ENCODE peak calls at places on chromosomes 16 and 17, in five cellular contexts. L is HCT116, Q is H1, I is GM12878, D is NT2/D1. K is an unnamed sample.
A peak's percentile ranks its signal among the peaks of the same experiment; 100 is the strongest.

GRCh38 chr16:3193221-3194212 is 5.5 kb downstream of the OR1F1 start:
- DNase-seq in L (no peak), Q (no peak), I (no peak), D (no peak), K (no peak)

GRCh38 chr16:66977341-66978113 is 10.9 kb upstream of the CES4A start:
- DNase-seq in L (peak; percentile 60), Q (peak; percentile 56), I (peak; percentile 21), D (peak; percentile 76), K (peak; percentile 93)

GRCh38 chr16:57620316-57621231 is 7.9 kb upstream of the ADGRG1 start:
- DNase-seq in L (no peak), Q (no peak), I (no peak), D (no peak), K (no peak)

GRCh38 chr16:49158029-49158642 is 123.5 kb downstream of the CBLN1 start:
- DNase-seq in L (peak; percentile 7), Q (no peak), I (no peak), D (peak; percentile 64), K (peak; percentile 60)

GRCh38 chr17:292531-293382 is 59.9 kb downstream of the RPH3AL start:
- DNase-seq in L (no peak), Q (no peak), I (no peak), D (no peak), K (no peak)

GRCh38 chr17:335691-336090 is 16.9 kb downstream of the RPH3AL start:
- DNase-seq in L (no peak), Q (no peak), I (no peak), D (no peak), K (no peak)

GRCh38 chr17:49898547-49899490 is 51.0 kb upstream of the TAC4 start:
- DNase-seq in L (peak; percentile 48), Q (peak; percentile 70), I (no peak), D (peak; percentile 30), K (peak; percentile 26)

GRCh38 chr16:3611145-3611977 is at the start of gene SLX4:
- DNase-seq in L (peak; percentile 74), Q (peak; percentile 84), I (no peak), D (peak; percentile 89), K (peak; percentile 100)

GRCh38 chr17:28612936-28613872 is 781 bp downstream of the RSKR start:
- DNase-seq in L (no peak), Q (no peak), I (no peak), D (no peak), K (peak; percentile 65)

GRCh38 chr16:57795431-57795878 is 6.8 kb downstream of the KIFC3 start:
- DNase-seq in L (peak; percentile 53), Q (no peak), I (no peak), D (peak; percentile 70), K (peak; percentile 27)

GRCh38 chr16:81273223-81273940 is 34.9 kb downstream of the BCO1 start:
- DNase-seq in L (no peak), Q (no peak), I (no peak), D (no peak), K (no peak)

GRCh38 chr17:73257516-73257915 is 4.2 kb downstream of the CPSF4L start:
- DNase-seq in L (no peak), Q (no peak), I (no peak), D (no peak), K (no peak)

GRCh38 chr17:3890082-3890892 is 2.6 kb downstream of the CAMKK1 start:
- DNase-seq in L (peak; percentile 52), Q (no peak), I (no peak), D (no peak), K (peak; percentile 24)

GRCh38 chr16:85569615-85570212 is 43.4 kb upstream of the GSE1 start:
- DNase-seq in L (no peak), Q (no peak), I (peak; percentile 74), D (no peak), K (peak; percentile 69)

GRCh38 chr17:75635610-75636202 is 2.5 kb downstream of the SMIM5 start:
- DNase-seq in L (no peak), Q (no peak), I (no peak), D (no peak), K (no peak)

GRCh38 chr17:33396818-33397217 is 103.7 kb upstream of the ASIC2 start:
- DNase-seq in L (no peak), Q (no peak), I (no peak), D (no peak), K (no peak)

GRCh38 chr17:29504711-29505110 is 62.1 kb downstream of the ABHD15 start:
- DNase-seq in L (no peak), Q (no peak), I (no peak), D (no peak), K (no peak)

GRCh38 chr17:80569936-80570335 is 25.3 kb downstream of the RPTOR start:
- DNase-seq in L (no peak), Q (no peak), I (no peak), D (no peak), K (no peak)

GRCh38 chr16:4098496-4098895 is 17.7 kb downstream of the ADCY9 start:
- DNase-seq in L (no peak), Q (no peak), I (no peak), D (no peak), K (no peak)

GRCh38 chr17:29625037-29625750 is 2.5 kb upstream of the CORO6 start:
- DNase-seq in L (peak; percentile 43), Q (no peak), I (no peak), D (no peak), K (no peak)

GRCh38 chr17:16463341-16464000 is 28.5 kb downstream of the LRRC75A start:
- DNase-seq in L (no peak), Q (no peak), I (no peak), D (no peak), K (no peak)

GRCh38 chr16:81164481-81164880 is 68.3 kb upstream of the GCSH start:
- DNase-seq in L (no peak), Q (no peak), I (no peak), D (no peak), K (no peak)

GRCh38 chr17:62101090-62101489 is 36.0 kb upstream of the MED13 start:
- DNase-seq in L (no peak), Q (no peak), I (no peak), D (peak; percentile 9), K (no peak)

GRCh38 chr17:83155128-83156081 is 76.0 kb downstream of the METRNL start:
- DNase-seq in L (no peak), Q (no peak), I (no peak), D (no peak), K (no peak)

GRCh38 chr17:73211745-73212144 is 18.9 kb downstream of the COG1 start:
- DNase-seq in L (no peak), Q (no peak), I (no peak), D (no peak), K (no peak)

GRCh38 chr16:84378567-84378966 is 10.2 kb downstream of the ATP2C2 start:
- DNase-seq in L (no peak), Q (no peak), I (no peak), D (no peak), K (no peak)

GRCh38 chr17:17959520-17960361 is 12.5 kb downstream of the TOM1L2 start:
- DNase-seq in L (no peak), Q (no peak), I (peak; percentile 68), D (no peak), K (no peak)

GRCh38 chr17:60145006-60145935 is 4.5 kb upstream of the CA4 start:
- DNase-seq in L (no peak), Q (no peak), I (no peak), D (no peak), K (no peak)

GRCh38 chr16:87914326-87914725 is 22.0 kb downstream of the CA5A start:
- DNase-seq in L (no peak), Q (no peak), I (no peak), D (no peak), K (no peak)

GRCh38 chr16:19785512-19786130 is 67.5 kb downstream of the IQCK start:
- DNase-seq in L (no peak), Q (no peak), I (no peak), D (no peak), K (no peak)

GRCh38 chr17:35780876-35781409 is 14.5 kb downstream of the MMP28 start:
- DNase-seq in L (no peak), Q (no peak), I (no peak), D (no peak), K (no peak)

GRCh38 chr16:61587526-61587925 is 448.7 kb downstream of the CDH8 start:
- DNase-seq in L (no peak), Q (no peak), I (no peak), D (no peak), K (no peak)

GRCh38 chr17:44673893-44674292 is 15.7 kb downstream of the CCDC43 start:
- DNase-seq in L (no peak), Q (no peak), I (no peak), D (no peak), K (no peak)

GRCh38 chr17:44677136-44677535 is 12.4 kb downstream of the CCDC43 start:
- DNase-seq in L (no peak), Q (no peak), I (no peak), D (no peak), K (no peak)

GRCh38 chr17:44672479-44673093 is 16.3 kb downstream of the MEIOC start:
- DNase-seq in L (peak; percentile 18), Q (no peak), I (no peak), D (no peak), K (peak; percentile 21)
- TF ChIP-seq ZNF274 in L (no peak), Q (no peak), I (no peak), D (no peak), K (no peak)

GRCh38 chr16:24734382-24734781 is 4.9 kb downstream of the TNRC6A start:
- DNase-seq in L (no peak), Q (no peak), I (no peak), D (no peak), K (no peak)
- TF ChIP-seq ZNF274 in L (no peak), Q (no peak), I (no peak), D (no peak), K (no peak)

DNA sequence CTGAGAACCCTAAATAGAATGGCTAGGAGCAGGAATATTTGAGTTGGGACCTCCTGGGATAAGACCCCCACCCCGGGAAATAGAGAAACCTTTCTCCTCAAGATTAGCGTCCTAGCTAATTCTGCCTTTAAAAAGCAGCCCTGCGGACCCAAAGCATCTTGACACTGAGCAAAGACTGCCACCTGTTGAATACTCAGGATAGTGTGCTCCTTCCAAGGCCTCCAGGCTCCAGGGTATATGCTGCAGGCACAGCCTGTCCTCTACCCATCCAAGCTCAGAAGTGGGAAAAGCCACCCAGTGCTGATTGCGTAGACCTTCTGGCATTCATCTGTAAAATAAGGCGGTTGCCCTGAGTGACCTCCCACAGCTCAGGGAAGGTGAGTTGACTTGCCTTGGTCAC is 456.2 kb upstream of the DYNLRB2 start:
- DNase-seq in L (no peak), Q (peak; percentile 36), I (no peak), D (peak; percentile 61), K (peak; percentile 67)
- TF ChIP-seq ZNF274 in L (no peak), Q (no peak), I (no peak), D (no peak), K (no peak)

DNA sequence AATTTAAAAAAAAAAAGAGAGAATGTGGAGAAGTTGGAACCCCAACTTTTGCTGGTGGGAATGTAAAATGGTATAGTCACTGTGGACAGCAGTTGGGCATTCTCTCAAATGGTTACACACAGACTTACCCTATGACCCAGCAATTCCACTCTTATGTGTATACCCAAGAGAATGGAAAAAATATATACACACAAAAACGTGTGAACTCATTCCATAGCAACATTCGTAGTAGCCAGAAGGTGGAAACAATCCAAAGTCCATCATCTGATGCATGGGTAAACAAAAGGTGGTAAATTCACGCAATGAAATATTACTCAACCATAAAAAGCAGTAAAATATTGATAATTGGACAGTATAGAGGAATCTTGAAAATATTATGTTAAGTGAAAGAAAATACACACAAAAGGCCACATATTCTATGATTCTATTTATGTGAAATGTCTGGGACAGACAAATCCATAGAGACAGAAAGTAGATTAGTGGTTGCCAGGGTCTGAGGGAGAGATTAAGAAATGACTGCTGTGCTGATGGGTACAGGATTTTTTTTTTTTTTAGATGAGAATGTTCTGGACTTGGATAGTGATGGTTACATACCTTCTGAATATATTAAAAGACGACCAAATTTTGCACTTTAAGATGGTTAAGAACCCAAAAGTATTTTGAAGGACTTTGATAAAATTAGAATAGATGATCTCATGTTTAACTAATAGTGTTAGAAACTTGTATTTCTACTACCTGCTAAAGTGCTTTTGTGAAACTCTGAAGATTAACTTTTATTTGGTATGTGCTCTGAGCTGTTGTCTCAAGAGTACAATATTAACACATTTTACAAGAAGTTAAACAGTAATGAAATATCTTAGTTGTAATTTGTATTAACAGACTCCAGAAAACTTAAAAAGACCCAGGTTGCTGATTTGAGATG is 60.9 kb downstream of the MRTFB start:
- DNase-seq in L (no peak), Q (no peak), I (no peak), D (no peak), K (no peak)
- TF ChIP-seq ZNF274 in L (no peak), Q (no peak), I (no peak), D (no peak), K (no peak)

K was measured in K562.